ENCODE peak calls at places on chromosomes 11 and 22, in eight cellular contexts. G is heart right ventricle; I is HCT116; J is fibroblast of lung; N is transverse colon; F is mammary epithelial cell; H is kidney; B is CD8-positive, alpha-beta T cell. P is an unnamed sample.

GRCh38 chr11:28337701-28338100 is 229.5 kb downstream of the METTL15 start:
- DNase-seq in J (no peak), H (no peak), B (no peak), G (no peak), N (no peak), I (no peak), F (no peak), P (no peak)

GRCh38 chr11:95993438-95994339 is 69.8 kb upstream of the MTMR2 start:
- DNase-seq in J (no peak), G (no peak), H (no peak), N (no peak), B (no peak), I (no peak), F (no peak), P (no peak)

GRCh38 chr11:128471138-128471661 is 116.2 kb downstream of the ETS1 start:
- DNase-seq in F (no peak), H (peak; percentile 76), I (no peak), N (peak; percentile 52), B (no peak), G (no peak), J (no peak), P (no peak)

GRCh38 chr11:111541209-111542061 is 915 bp downstream of the LAYN start:
- DNase-seq in I (no peak), F (peak; percentile 48), N (peak; percentile 21), H (peak; percentile 78), B (no peak), J (peak; percentile 94), G (peak; percentile 43), P (no peak)

GRCh38 chr22:45418770-45419138 is 5.3 kb downstream of the RIBC2 start:
- DNase-seq in J (no peak), G (no peak), B (no peak), I (no peak), F (no peak), N (no peak), H (no peak), P (no peak)

GRCh38 chr11:2975594-2975993 is 16.5 kb downstream of the NAP1L4 start:
- DNase-seq in I (peak; percentile 36), H (no peak), J (no peak), N (no peak), G (no peak), F (no peak), B (peak; percentile 36), P (no peak)

GRCh38 chr22:44664149-44664548 is 37.9 kb upstream of the PRR5 start:
- DNase-seq in G (peak; percentile 64), H (peak; percentile 87), B (peak; percentile 47), I (no peak), J (peak; percentile 20), N (peak; percentile 67), F (no peak), P (no peak)

GRCh38 chr11:58772719-58773285 is 41.1 kb upstream of the GLYAT start:
- DNase-seq in N (no peak), G (no peak), F (no peak), J (no peak), B (no peak), H (no peak), I (no peak), P (no peak)

GRCh38 chr22:31937328-31937727 is 7.0 kb upstream of the YWHAH start:
- DNase-seq in H (no peak), I (no peak), G (no peak), F (no peak), J (no peak), N (no peak), B (no peak), P (no peak)

GRCh38 chr11:19768815-19769214 is 56.2 kb downstream of the NAV2 start:
- DNase-seq in N (no peak), I (no peak), F (no peak), B (no peak), J (no peak), H (no peak), G (no peak), P (no peak)

GRCh38 chr11:62805991-62806441 is 776 bp upstream of the NXF1 start:
- DNase-seq in J (peak; percentile 59), G (no peak), I (no peak), B (no peak), N (peak; percentile 16), F (no peak), H (peak; percentile 31), P (no peak)

GRCh38 chr22:40651563-40652501 is 15.3 kb upstream of the MRTFA start:
- DNase-seq in I (peak; percentile 95), H (peak; percentile 98), G (peak; percentile 93), N (peak; percentile 88), B (peak; percentile 50), F (peak; percentile 100), J (peak; percentile 100), P (peak; percentile 94)

GRCh38 chr22:43723816-43724215 is 88.3 kb downstream of the EFCAB6 start:
- DNase-seq in I (no peak), J (peak; percentile 49), H (no peak), N (no peak), F (no peak), G (no peak), B (no peak), P (no peak)

GRCh38 chr11:1785749-1786261 is 22.1 kb upstream of the CTSD start:
- DNase-seq in I (no peak), N (no peak), G (no peak), B (no peak), F (no peak), H (no peak), J (no peak), P (no peak)
- TF ChIP-seq CTCF in I (no peak), N (no peak), G (no peak), B (no peak), F (no peak), H (no peak), J (no peak), P (no peak)

GRCh38 chr22:42074846-42075245 is 798 bp downstream of the PHETA2 start:
- DNase-seq in G (no peak), B (no peak), N (no peak), J (no peak), F (no peak), I (no peak), H (no peak), P (no peak)
- H3K4me1 ChIP-seq in G (peaks cover 67% of the 10 kb centered on the region), B (peaks cover 29% of the 10 kb centered on the region), N (peaks cover 48% of the 10 kb centered on the region), J (peaks cover 11% of the 10 kb centered on the region), F (peaks cover 27% of the 10 kb centered on the region), I (peaks cover 29% of the 10 kb centered on the region), H (peaks cover 18% of the 10 kb centered on the region), P (peaks cover 32% of the 10 kb centered on the region)

GRCh38 chr11:102427068-102427467 is 25.5 kb downstream of the TMEM123 start:
- DNase-seq in N (no peak), B (no peak), H (no peak), F (no peak), G (no peak), J (no peak), I (no peak), P (peak; percentile 51)

GRCh38 chr11:102426000-102426399 is 26.6 kb downstream of the TMEM123 start:
- DNase-seq in H (no peak), B (no peak), F (no peak), G (no peak), I (no peak), N (no peak), J (no peak), P (no peak)

GRCh38 chr11:102429691-102430090 is 22.9 kb downstream of the TMEM123 start:
- DNase-seq in F (no peak), I (no peak), H (no peak), G (no peak), N (no peak), B (no peak), J (no peak), P (no peak)

GRCh38 chr11:102428696-102429095 is 23.9 kb downstream of the TMEM123 start:
- DNase-seq in H (no peak), B (no peak), N (no peak), I (no peak), F (no peak), J (no peak), G (no peak), P (no peak)

DNA sequence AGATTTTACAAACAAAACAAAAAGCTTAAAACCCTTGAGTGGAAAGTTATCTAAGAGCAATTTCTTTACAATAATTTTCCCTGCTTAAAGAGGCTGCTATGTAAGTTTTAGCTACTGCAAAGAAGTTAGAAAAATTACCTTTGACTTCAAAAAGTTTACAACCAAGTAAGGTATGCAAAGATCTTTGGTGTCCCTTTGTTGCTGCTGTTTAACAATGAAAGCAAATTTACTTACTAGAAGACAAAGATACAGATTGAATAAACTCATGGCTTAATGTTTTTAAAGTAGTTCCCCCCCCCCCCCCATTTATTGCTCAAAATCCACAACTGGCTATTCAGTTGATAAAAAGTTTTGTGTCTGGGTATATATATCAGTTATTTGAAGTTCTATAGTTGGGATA is 26.0 kb downstream of the TMEM123 start:
- DNase-seq in I (no peak), B (no peak), F (no peak), H (no peak), N (no peak), J (no peak), G (no peak), P (no peak)
- TF ChIP-seq CTCF in I (no peak), B (no peak), F (no peak), H (no peak), N (no peak), J (no peak), G (no peak), P (no peak)

GRCh38 chr11:18393581-18394299 is 623 bp upstream of the LDHA start:
- DNase-seq in I (no peak), F (no peak), J (no peak), B (no peak), H (no peak), N (no peak), G (no peak), P (no peak)
- H3K4me1 ChIP-seq in I (peaks cover 25% of the 10 kb centered on the region), F (peaks cover 37% of the 10 kb centered on the region), J (peaks cover 5% of the 10 kb centered on the region), B (peaks cover 22% of the 10 kb centered on the region), H (peaks cover 10% of the 10 kb centered on the region), N (peaks cover 28% of the 10 kb centered on the region), G (peaks cover 14% of the 10 kb centered on the region), P (no peaks in the 10 kb centered on the region)

GRCh38 chr11:66069715-66070603 is at the start of gene PACS1:
- DNase-seq in I (no peak), J (peak; percentile 85), B (peak; percentile 73), N (peak; percentile 76), H (peak; percentile 96), G (peak; percentile 86), F (peak; percentile 48), P (peak; percentile 78)
- TF ChIP-seq CTCF in I (no peak), J (no peak), B (no peak), N (no peak), H (peak; percentile 2), G (no peak), F (no peak), P (no peak)

GRCh38 chr11:68004551-68005335 is 846 bp upstream of the UNC93B1 start:
- DNase-seq in N (no peak), G (no peak), J (no peak), F (no peak), I (peak; percentile 84), B (no peak), H (no peak), P (peak; percentile 32)

GRCh38 chr11:68002575-68002942 is 1.3 kb downstream of the UNC93B1 start:
- DNase-seq in B (no peak), N (no peak), J (no peak), H (peak; percentile 63), I (no peak), F (no peak), G (no peak), P (no peak)

GRCh38 chr11:68003846-68004550 is at the start of gene UNC93B1:
- DNase-seq in B (peak; percentile 71), H (peak; percentile 97), F (peak; percentile 78), I (peak; percentile 67), G (peak; percentile 93), N (peak; percentile 93), J (peak; percentile 79), P (peak; percentile 96)

GRCh38 chr11:67999704-68000103 is 4.2 kb downstream of the UNC93B1 start:
- DNase-seq in N (no peak), G (no peak), I (no peak), H (peak; percentile 35), J (no peak), B (no peak), F (no peak), P (no peak)

GRCh38 chr11:68002943-68003845 is 703 bp downstream of the UNC93B1 start:
- DNase-seq in B (peak; percentile 41), I (no peak), G (peak; percentile 49), F (peak; percentile 29), H (peak; percentile 89), N (peak; percentile 77), J (no peak), P (peak; percentile 69)
- H3K4me1 ChIP-seq in B (peaks cover 10% of the 10 kb centered on the region), I (peaks cover 31% of the 10 kb centered on the region), G (peaks cover 15% of the 10 kb centered on the region), F (peaks cover 13% of the 10 kb centered on the region), H (no peaks in the 10 kb centered on the region), N (peaks cover 24% of the 10 kb centered on the region), J (no peaks in the 10 kb centered on the region), P (peaks cover 4% of the 10 kb centered on the region)